ENCODE peak calls at places on chromosome 2, in four cellular contexts. One of them, this sample, is unnamed.

GRCh38 chr2:110173523-110173922 is 31.3 kb downstream of the NPHP1 start:
- DNase-seq in K562: no peak
- DNase-seq in GM12878: no peak
- DNase-seq in endothelial cell of umbilical vein: peak; percentile 10
- DNase-seq in this sample: peak; percentile 70

GRCh38 chr2:96964221-96964905 is 22.0 kb downstream of the FAM178B start:
- DNase-seq in K562: no peak
- DNase-seq in GM12878: no peak
- DNase-seq in endothelial cell of umbilical vein: no peak
- DNase-seq in this sample: no peak

GRCh38 chr2:77443076-77443475 is 79.1 kb downstream of the LRRTM4 start:
- DNase-seq in K562: no peak
- DNase-seq in GM12878: no peak
- DNase-seq in endothelial cell of umbilical vein: no peak
- DNase-seq in this sample: no peak

GRCh38 chr2:196991061-196991460 is 64.6 kb upstream of the PGAP1 start:
- DNase-seq in K562: no peak
- DNase-seq in GM12878: no peak
- DNase-seq in endothelial cell of umbilical vein: no peak
- DNase-seq in this sample: no peak

GRCh38 chr2:72165792-72166191 is 18.1 kb upstream of the CYP26B1 start:
- DNase-seq in K562: no peak
- DNase-seq in GM12878: no peak
- DNase-seq in endothelial cell of umbilical vein: no peak
- DNase-seq in this sample: no peak

GRCh38 chr2:150063950-150064549 is 423.4 kb downstream of the RND3 start:
- DNase-seq in K562: no peak
- DNase-seq in GM12878: no peak
- DNase-seq in endothelial cell of umbilical vein: no peak
- DNase-seq in this sample: no peak

GRCh38 chr2:189249901-189250300 is 70.3 kb upstream of the COL5A2 start:
- DNase-seq in K562: no peak
- DNase-seq in GM12878: no peak
- DNase-seq in endothelial cell of umbilical vein: peak; percentile 69
- DNase-seq in this sample: no peak

GRCh38 chr2:127193164-127193947 is 26.7 kb downstream of the CYP27C1 start:
- DNase-seq in K562: no peak
- DNase-seq in GM12878: no peak
- DNase-seq in endothelial cell of umbilical vein: no peak
- DNase-seq in this sample: peak; percentile 25

GRCh38 chr2:121776885-121777698 is 21.6 kb downstream of the TSN start:
- DNase-seq in K562: no peak
- DNase-seq in GM12878: no peak
- DNase-seq in endothelial cell of umbilical vein: peak; percentile 8
- DNase-seq in this sample: peak; percentile 11

GRCh38 chr2:55843096-55843991 is 80.2 kb downstream of the EFEMP1 start:
- DNase-seq in K562: peak; percentile 19
- DNase-seq in GM12878: no peak
- DNase-seq in endothelial cell of umbilical vein: peak; percentile 81
- DNase-seq in this sample: peak; percentile 99

GRCh38 chr2:96315400-96316071 is 9.6 kb upstream of the ITPRIPL1 start:
- DNase-seq in K562: no peak
- DNase-seq in GM12878: no peak
- DNase-seq in endothelial cell of umbilical vein: peak; percentile 36
- DNase-seq in this sample: peak; percentile 71

GRCh38 chr2:177908182-177908581 is 164.4 kb downstream of the PDE11A start:
- DNase-seq in K562: peak; percentile 8
- DNase-seq in GM12878: no peak
- DNase-seq in endothelial cell of umbilical vein: no peak
- DNase-seq in this sample: peak; percentile 2

DNA sequence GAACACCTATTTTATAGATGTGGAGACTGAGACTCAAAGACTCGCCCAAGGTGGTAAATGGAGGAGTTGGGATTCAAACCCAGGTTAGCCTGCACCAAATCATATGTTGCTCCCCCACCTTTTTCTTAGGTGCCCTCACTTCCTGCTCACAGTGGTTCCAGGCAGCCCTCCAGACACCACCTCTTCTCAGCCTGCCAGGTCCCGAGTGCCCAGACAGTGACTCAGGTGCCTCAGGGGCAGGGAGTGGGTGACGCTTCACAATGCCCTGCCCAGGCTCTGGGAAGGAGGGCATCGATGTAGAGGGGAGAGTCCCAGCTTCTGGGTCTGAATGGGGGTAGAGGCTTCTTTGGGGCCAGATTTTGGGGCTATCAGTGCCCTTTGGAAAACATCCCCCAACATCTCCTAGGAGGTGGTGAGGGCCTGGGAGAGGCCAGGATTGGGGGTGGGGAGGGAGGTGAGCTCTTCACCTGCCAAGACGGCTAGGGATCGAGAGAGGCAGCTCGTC is 5.2 kb upstream of the DNAJB2 start:
- DNase-seq in K562: no peak
- DNase-seq in GM12878: no peak
- DNase-seq in endothelial cell of umbilical vein: no peak
- DNase-seq in this sample: no peak
- TF ChIP-seq FOS in K562: no peak
- TF ChIP-seq FOS in GM12878: no peak
- TF ChIP-seq FOS in endothelial cell of umbilical vein: no peak
- TF ChIP-seq FOS in this sample: peak; percentile 14

GRCh38 chr2:47293967-47294366 is 109.0 kb upstream of the MSH2 start:
- DNase-seq in K562: no peak
- DNase-seq in GM12878: no peak
- DNase-seq in endothelial cell of umbilical vein: no peak
- DNase-seq in this sample: no peak
- TF ChIP-seq FOS in K562: no peak
- TF ChIP-seq FOS in GM12878: no peak
- TF ChIP-seq FOS in endothelial cell of umbilical vein: no peak
- TF ChIP-seq FOS in this sample: no peak

GRCh38 chr2:85420743-85421705 is 2.5 kb downstream of the SH2D6 start:
- DNase-seq in K562: peak; percentile 94
- DNase-seq in GM12878: no peak
- DNase-seq in endothelial cell of umbilical vein: peak; percentile 79
- DNase-seq in this sample: peak; percentile 77

GRCh38 chr2:85414761-85415498 is 3.6 kb upstream of the SH2D6 start:
- DNase-seq in K562: peak; percentile 86
- DNase-seq in GM12878: no peak
- DNase-seq in endothelial cell of umbilical vein: no peak
- DNase-seq in this sample: no peak

GRCh38 chr2:85419009-85419711 is 646 bp downstream of the SH2D6 start:
- DNase-seq in K562: peak; percentile 41
- DNase-seq in GM12878: no peak
- DNase-seq in endothelial cell of umbilical vein: peak; percentile 13
- DNase-seq in this sample: no peak

GRCh38 chr2:85421706-85422457 is 3.4 kb downstream of the SH2D6 start:
- DNase-seq in K562: peak; percentile 81
- DNase-seq in GM12878: no peak
- DNase-seq in endothelial cell of umbilical vein: no peak
- DNase-seq in this sample: no peak

DNA sequence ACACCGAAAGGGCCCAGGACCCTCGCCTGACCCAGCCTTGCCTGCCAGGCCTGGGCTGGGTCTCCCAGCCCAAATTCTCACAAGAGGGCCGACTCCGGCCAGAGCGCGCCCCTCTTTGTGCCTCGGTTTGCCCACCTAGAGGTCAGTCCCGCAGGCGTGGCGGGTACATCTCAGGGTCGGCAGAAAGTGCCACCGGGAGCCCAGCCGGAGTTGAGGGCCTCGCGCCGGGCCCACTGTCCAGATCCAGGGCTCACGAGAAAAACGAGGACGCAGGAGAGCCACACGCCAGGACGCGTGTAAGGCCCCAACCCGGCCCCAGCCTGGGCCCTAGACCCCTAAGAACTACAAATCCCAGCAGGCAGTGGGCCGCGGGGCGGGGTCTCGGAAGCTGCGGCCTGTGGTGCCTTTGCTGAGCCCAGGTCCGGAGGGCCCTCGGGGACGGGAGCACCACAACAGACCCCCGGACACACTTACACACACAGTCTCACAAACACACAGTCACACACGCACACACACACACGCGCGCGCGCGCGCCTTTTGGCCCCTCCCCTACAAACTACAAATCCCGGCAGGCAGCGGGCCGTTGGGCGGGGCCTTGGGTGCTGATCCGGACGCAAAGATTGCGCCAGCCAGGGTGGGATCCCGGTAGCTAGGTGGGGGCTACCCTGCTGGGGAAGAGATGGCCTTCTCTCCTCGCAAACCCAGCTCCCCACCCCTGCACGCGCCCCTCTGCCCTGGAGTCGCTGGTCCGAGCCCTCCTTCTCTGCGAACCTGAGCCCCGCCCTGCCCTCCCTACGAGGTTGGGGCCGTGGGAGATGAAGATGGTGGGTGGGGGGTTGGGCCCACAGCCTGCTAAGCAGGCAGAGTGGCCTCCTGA is at the start of gene SH2D6:
- DNase-seq in K562: peak; percentile 93
- DNase-seq in GM12878: no peak
- DNase-seq in endothelial cell of umbilical vein: peak; percentile 86
- DNase-seq in this sample: peak; percentile 68
- TF ChIP-seq FOS in K562: no peak
- TF ChIP-seq FOS in GM12878: no peak
- TF ChIP-seq FOS in endothelial cell of umbilical vein: no peak
- TF ChIP-seq FOS in this sample: no peak

DNA sequence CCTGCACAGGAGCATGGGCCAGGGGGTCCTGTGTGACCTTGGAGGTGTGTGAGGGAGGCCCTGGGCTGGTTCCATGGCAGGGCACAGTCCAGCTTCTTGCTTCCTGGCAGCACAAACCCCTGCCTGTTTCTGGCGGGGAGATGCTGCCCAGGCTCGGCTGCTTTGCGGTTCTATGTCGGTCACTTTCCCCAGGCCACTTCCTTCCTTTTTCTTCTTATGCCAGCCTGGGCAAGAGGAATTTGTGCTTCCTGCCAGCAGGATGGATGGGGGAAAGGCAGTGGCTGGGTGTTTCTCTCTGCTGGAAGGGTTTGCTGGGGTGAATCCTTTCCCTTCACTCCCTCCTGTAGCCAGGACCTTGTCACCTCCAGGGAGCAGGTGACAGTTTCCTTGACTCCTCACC is 24.3 kb downstream of the ASAP2 start:
- DNase-seq in K562: no peak
- DNase-seq in GM12878: no peak
- DNase-seq in endothelial cell of umbilical vein: no peak
- DNase-seq in this sample: no peak
- TF ChIP-seq FOS in K562: no peak
- TF ChIP-seq FOS in GM12878: no peak
- TF ChIP-seq FOS in endothelial cell of umbilical vein: no peak
- TF ChIP-seq FOS in this sample: no peak

DNA sequence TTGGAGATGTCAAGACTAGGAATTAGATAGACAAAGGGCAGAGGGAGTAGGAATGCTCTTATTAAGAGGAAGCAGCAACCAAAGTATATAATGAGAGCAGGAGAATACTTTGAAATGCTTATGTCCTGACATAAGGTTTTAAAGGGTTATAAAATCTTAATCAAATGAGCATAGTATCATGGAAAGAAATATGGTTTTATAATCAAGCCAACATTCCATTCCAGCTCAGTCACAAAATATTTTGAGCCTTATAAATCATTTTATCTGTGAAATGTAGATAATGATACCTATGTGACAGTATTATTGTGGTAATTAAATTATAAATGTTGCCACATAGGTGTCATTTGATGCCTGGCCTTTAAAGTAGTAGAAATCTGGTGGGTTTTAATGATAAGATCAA is 17.6 kb downstream of the VSNL1 start:
- DNase-seq in K562: no peak
- DNase-seq in GM12878: no peak
- DNase-seq in endothelial cell of umbilical vein: no peak
- DNase-seq in this sample: no peak
- TF ChIP-seq FOS in K562: no peak
- TF ChIP-seq FOS in GM12878: no peak
- TF ChIP-seq FOS in endothelial cell of umbilical vein: no peak
- TF ChIP-seq FOS in this sample: no peak

GRCh38 chr2:210626849-210627248 is 70.5 kb downstream of the CPS1 start:
- DNase-seq in K562: no peak
- DNase-seq in GM12878: no peak
- DNase-seq in endothelial cell of umbilical vein: peak; percentile 2
- DNase-seq in this sample: peak; percentile 37

GRCh38 chr2:210635257-210635656 is 78.9 kb downstream of the CPS1 start:
- DNase-seq in K562: no peak
- DNase-seq in GM12878: no peak
- DNase-seq in endothelial cell of umbilical vein: no peak
- DNase-seq in this sample: no peak

GRCh38 chr2:210633699-210634098 is 77.3 kb downstream of the CPS1 start:
- DNase-seq in K562: no peak
- DNase-seq in GM12878: no peak
- DNase-seq in endothelial cell of umbilical vein: no peak
- DNase-seq in this sample: no peak

GRCh38 chr2:210630904-210631560 is 74.6 kb downstream of the CPS1 start:
- DNase-seq in K562: no peak
- DNase-seq in GM12878: no peak
- DNase-seq in endothelial cell of umbilical vein: no peak
- DNase-seq in this sample: no peak
- TF ChIP-seq FOS in K562: no peak
- TF ChIP-seq FOS in GM12878: no peak
- TF ChIP-seq FOS in endothelial cell of umbilical vein: no peak
- TF ChIP-seq FOS in this sample: no peak

GRCh38 chr2:62071126-62071598 is 124.8 kb upstream of the B3GNT2 start:
- DNase-seq in K562: peak; percentile 23
- DNase-seq in GM12878: no peak
- DNase-seq in endothelial cell of umbilical vein: peak; percentile 14
- DNase-seq in this sample: no peak
- TF ChIP-seq FOS in K562: no peak
- TF ChIP-seq FOS in GM12878: no peak
- TF ChIP-seq FOS in endothelial cell of umbilical vein: no peak
- TF ChIP-seq FOS in this sample: no peak

DNA sequence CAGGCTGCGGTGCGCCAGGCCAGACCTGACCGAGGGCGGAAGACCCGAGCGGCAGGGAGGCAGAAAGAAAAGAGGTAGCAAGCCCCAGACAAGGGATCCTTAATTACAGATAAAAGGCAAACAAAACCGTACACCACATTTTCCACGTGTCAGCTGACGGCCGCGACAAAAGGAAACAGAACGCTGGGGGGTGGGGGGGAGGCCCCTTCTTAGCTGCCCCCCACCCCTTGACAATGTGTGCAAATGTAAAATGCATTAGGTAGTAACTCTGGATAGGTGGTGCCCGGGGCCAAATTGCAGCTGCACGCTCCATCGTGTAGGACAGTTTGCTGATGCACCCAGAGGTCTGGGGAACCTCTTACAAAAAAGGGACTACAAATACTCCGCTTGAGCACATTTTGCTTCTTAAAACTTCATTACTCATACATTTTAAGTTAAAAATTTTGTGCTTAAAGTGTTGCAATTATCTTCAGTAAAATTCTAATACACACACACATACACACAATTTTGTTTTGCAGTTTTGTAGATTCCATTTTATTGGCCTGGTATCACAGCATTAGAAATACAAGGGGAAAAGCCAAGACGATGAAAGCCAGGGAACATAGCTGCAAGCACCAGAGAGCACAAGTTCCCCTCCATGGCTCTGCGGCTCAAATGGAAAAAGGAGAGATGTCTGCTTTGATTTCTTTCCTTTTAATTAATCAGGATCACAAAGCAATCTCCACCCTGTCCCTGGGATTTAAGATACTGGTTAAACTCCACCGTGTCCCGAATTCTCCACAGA is 582.2 kb downstream of the ZEB2 start:
- DNase-seq in K562: no peak
- DNase-seq in GM12878: no peak
- DNase-seq in endothelial cell of umbilical vein: peak; percentile 4
- DNase-seq in this sample: no peak
- TF ChIP-seq FOS in K562: no peak
- TF ChIP-seq FOS in GM12878: no peak
- TF ChIP-seq FOS in endothelial cell of umbilical vein: no peak
- TF ChIP-seq FOS in this sample: no peak